ENCODE peak calls at places on chromosomes 4 and X, in ten cellular contexts. Y, T, I, F, X, C, P, Q, G and E are unnamed samples.

GRCh38 chrX:6095469-6095868 is 133.2 kb downstream of the NLGN4X start:
- DNase-seq in G (no peak), Y (no peak), I (no peak), C (no peak), X (no peak), T (no peak), F (no peak), P (no peak), Q (no peak), E (no peak)

GRCh38 chr4:105283501-105283900 is 136.8 kb downstream of the TET2 start:
- DNase-seq in T (peak; percentile 12), C (no peak), X (peak; percentile 9), Q (no peak), G (no peak), Y (no peak), P (no peak), F (no peak), I (no peak), E (no peak)

GRCh38 chr4:123651127-123651526 is 254.5 kb downstream of the SPRY1 start:
- DNase-seq in C (no peak), Q (no peak), T (no peak), F (no peak), X (peak; percentile 21), Y (no peak), P (no peak), I (no peak), G (no peak), E (no peak)

GRCh38 chr4:93187441-93187840 is 641.1 kb upstream of the ATOH1 start:
- DNase-seq in Y (no peak), F (no peak), X (no peak), C (no peak), Q (no peak), I (no peak), P (no peak), T (no peak), G (no peak), E (no peak)

GRCh38 chr4:134201216-134202098 is at the start of gene PABPC4L:
- DNase-seq in F (no peak), T (peak; percentile 31), Q (peak; percentile 78), Y (peak; percentile 60), C (no peak), P (peak; percentile 83), G (peak; percentile 47), X (peak; percentile 89), I (peak; percentile 40), E (peak; percentile 71)

GRCh38 chr4:37758226-37758625 is 68.3 kb upstream of the PGM2 start:
- DNase-seq in F (no peak), X (peak; percentile 97), P (no peak), G (no peak), T (peak; percentile 83), I (peak; percentile 61), Y (no peak), Q (peak; percentile 92), C (no peak), E (no peak)

GRCh38 chr4:102827674-102828496 is 534 bp upstream of the UBE2D3 start:
- DNase-seq in P (peak; percentile 100), X (peak; percentile 100), Q (peak; percentile 100), G (peak; percentile 100), F (peak; percentile 98), I (peak; percentile 99), T (peak; percentile 100), C (peak; percentile 98), Y (peak; percentile 94), E (peak; percentile 96)

GRCh38 chrX:97065973-97066372 is 182.3 kb downstream of the RPA4 start:
- DNase-seq in G (no peak), Q (no peak), Y (no peak), I (no peak), X (no peak), C (no peak), P (no peak), T (peak; percentile 30), F (no peak), E (no peak)

GRCh38 chrX:102712216-102712966 is at the start of gene GPRASP2:
- DNase-seq in C (no peak), Q (peak; percentile 28), P (peak; percentile 88), G (peak; percentile 72), F (no peak), Y (peak; percentile 67), X (peak; percentile 30), I (peak; percentile 47), T (peak; percentile 6), E (no peak)

GRCh38 chr4:151048913-151049312 is 33.8 kb upstream of the LRBA start:
- DNase-seq in G (no peak), X (no peak), P (peak; percentile 10), C (no peak), I (no peak), Q (no peak), F (no peak), Y (no peak), T (no peak), E (no peak)

GRCh38 chrX:52368368-52369055 is at the start of gene XAGE2:
- DNase-seq in P (no peak), X (no peak), Q (no peak), C (no peak), I (no peak), T (no peak), F (no peak), Y (no peak), G (no peak), E (no peak)

GRCh38 chrX:52359614-52360232 is 9.1 kb upstream of the XAGE2 start:
- DNase-seq in P (no peak), F (no peak), T (peak; percentile 65), Q (peak; percentile 49), Y (no peak), X (peak; percentile 60), G (no peak), I (no peak), C (no peak), E (no peak)

GRCh38 chrX:52363247-52363883 is 5.5 kb upstream of the XAGE2 start:
- DNase-seq in G (no peak), X (peak; percentile 10), I (no peak), C (no peak), Q (no peak), P (no peak), Y (no peak), T (peak; percentile 14), F (no peak), E (no peak)
- TF ChIP-seq CTCF in G (no peak), X (no peak), I (no peak), C (no peak), Q (no peak), P (no peak), Y (no peak), T (peak; percentile 11), F (no peak), E (no peak)

DNA sequence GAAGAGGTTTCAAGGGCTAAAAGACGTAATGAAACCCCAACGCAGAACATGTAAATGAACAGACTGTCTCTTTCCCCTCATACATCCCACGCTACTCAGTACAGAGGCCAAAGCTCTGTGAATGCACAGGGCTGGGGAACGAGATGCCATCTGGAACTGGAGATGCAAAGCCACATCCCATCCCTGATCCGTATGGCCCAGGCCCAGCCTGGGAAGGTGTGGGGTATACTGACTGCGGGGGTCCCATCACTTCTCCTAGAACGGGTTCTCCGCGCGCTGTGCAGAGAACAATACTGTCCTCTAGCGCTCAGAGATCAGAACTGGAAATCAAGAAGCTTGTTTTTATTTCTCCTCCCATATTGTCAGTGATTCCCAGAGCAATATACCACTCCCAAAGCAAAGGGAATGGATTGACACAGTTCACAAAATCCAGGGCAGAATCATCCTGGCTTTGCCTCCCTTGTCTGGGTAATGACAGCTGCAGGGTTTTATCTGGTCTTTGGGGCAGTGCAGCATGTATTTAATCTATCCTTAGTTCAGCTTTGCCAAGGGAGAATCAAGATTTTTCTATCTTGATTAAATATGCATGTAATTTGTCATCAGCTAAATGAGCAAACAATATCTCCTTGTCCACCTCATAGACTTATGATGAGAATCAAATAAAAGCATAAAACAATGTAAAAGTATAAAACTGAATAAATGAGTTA is 47.3 kb upstream of the TLR3 start:
- DNase-seq in G (no peak), X (peak; percentile 66), Y (peak; percentile 45), C (no peak), F (no peak), I (no peak), P (no peak), Q (peak; percentile 31), T (peak; percentile 41), E (no peak)
- TF ChIP-seq CTCF in G (peak; percentile 74), X (peak; percentile 95), Y (peak; percentile 94), C (no peak), F (peak; percentile 79), I (peak; percentile 56), P (no peak), Q (peak; percentile 55), T (peak; percentile 97), E (peak; percentile 90)

GRCh38 chr4:119835511-119835910 is 206.9 kb upstream of the PDE5A start:
- DNase-seq in Y (no peak), I (no peak), P (no peak), X (no peak), T (peak; percentile 46), F (no peak), C (no peak), G (no peak), Q (no peak), E (no peak)

DNA sequence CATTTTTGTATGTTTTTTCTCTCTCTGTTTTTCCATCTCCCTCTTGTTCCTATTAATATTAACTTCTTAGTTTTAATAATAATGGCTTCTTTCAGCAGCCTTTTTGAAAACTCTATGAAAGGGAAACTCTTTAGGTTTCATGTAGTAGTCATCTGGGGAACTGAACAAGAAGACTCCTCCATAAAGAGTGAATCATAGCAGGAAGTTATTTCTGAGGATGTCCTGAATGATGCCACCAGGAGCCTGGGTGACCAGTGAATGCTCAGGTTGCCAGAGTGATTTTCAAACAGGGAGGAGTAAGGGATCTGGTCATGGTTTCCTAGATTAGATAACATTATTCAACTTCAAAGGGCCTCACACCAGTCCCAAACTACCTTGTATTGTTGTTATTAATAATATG is 212.8 kb upstream of the PDE5A start:
- DNase-seq in F (no peak), I (no peak), Y (no peak), G (no peak), Q (no peak), X (no peak), C (no peak), P (no peak), T (no peak), E (no peak)
- TF ChIP-seq CTCF in F (no peak), I (no peak), Y (no peak), G (no peak), Q (no peak), X (no peak), C (no peak), P (no peak), T (no peak), E (no peak)

GRCh38 chr4:40607224-40607623 is 22.4 kb downstream of the RBM47 start:
- DNase-seq in C (no peak), T (peak; percentile 66), F (no peak), X (peak; percentile 64), I (no peak), Y (no peak), G (no peak), Q (peak; percentile 56), P (no peak), E (no peak)

GRCh38 chr4:40601641-40602040 is 28.0 kb downstream of the RBM47 start:
- DNase-seq in P (no peak), T (no peak), Y (no peak), C (no peak), Q (no peak), X (no peak), G (no peak), I (no peak), F (no peak), E (no peak)

GRCh38 chr4:40603281-40603680 is 26.4 kb downstream of the RBM47 start:
- DNase-seq in C (no peak), G (no peak), X (no peak), Q (no peak), F (no peak), I (no peak), P (no peak), T (no peak), Y (no peak), E (no peak)

GRCh38 chr4:40608628-40609027 is 21.0 kb downstream of the RBM47 start:
- DNase-seq in G (no peak), I (no peak), Y (no peak), P (no peak), Q (no peak), X (peak; percentile 59), C (no peak), T (peak; percentile 51), F (no peak), E (no peak)

GRCh38 chr4:40606239-40606767 is 23.4 kb downstream of the RBM47 start:
- DNase-seq in C (no peak), I (no peak), T (no peak), X (no peak), Y (no peak), Q (no peak), P (no peak), F (no peak), G (peak; percentile 84), E (no peak)
- TF ChIP-seq CTCF in C (no peak), I (no peak), T (no peak), X (no peak), Y (no peak), Q (no peak), P (no peak), F (no peak), G (peak; percentile 13), E (no peak)